ENCODE peak calls at places on chromosomes 6 and 20, in nine cellular contexts. N is GM23248, S is colonic mucosa, I is H1, B is AG04450, D is hepatocyte, J is GM23338, M is fibroblast of mammary gland, L is fibroblast of lung. C is an unnamed sample.

GRCh38 chr6:293185-294174 is 1.2 kb downstream of the DUSP22 start:
- DNase-seq in B (no peak), I (peak), N (peak), S (peak), D (no peak), M (peak), J (peak), L (peak), C (peak)

GRCh38 chr20:3093861-3094361 is 9.4 kb upstream of the AVP start:
- DNase-seq in M (no peak), L (no peak), D (no peak), J (no peak), S (no peak), N (no peak), I (no peak), B (no peak), C (no peak)

GRCh38 chr6:74851598-74851997 is 354.3 kb downstream of the COL12A1 start:
- DNase-seq in J (no peak), B (peak), N (peak), D (no peak), L (peak), S (no peak), M (peak), I (no peak), C (peak)

GRCh38 chr20:48901326-48901725 is 20.2 kb upstream of the ARFGEF2 start:
- DNase-seq in S (no peak), I (no peak), D (no peak), J (no peak), M (no peak), B (no peak), L (no peak), N (no peak), C (no peak)

GRCh38 chr6:154566866-154567265 is 56.4 kb upstream of the CNKSR3 start:
- DNase-seq in B (no peak), M (no peak), N (no peak), J (no peak), S (peak), L (no peak), D (no peak), I (no peak), C (no peak)

GRCh38 chr20:14470977-14471642 is 133.7 kb upstream of the FLRT3 start:
- DNase-seq in B (no peak), M (no peak), L (no peak), I (peak), S (no peak), D (no peak), J (peak), N (no peak), C (no peak)

GRCh38 chr20:10213526-10213925 is 5.1 kb upstream of the SNAP25 start:
- DNase-seq in N (no peak), S (no peak), M (no peak), I (no peak), B (no peak), L (no peak), D (no peak), J (no peak), C (no peak)

GRCh38 chr6:15500901-15501805 is 161.7 kb downstream of the DTNBP1 start:
- DNase-seq in B (no peak), S (no peak), D (no peak), I (no peak), N (no peak), M (no peak), L (no peak), J (no peak), C (no peak)

GRCh38 chr6:43489277-43490072 is 12.1 kb downstream of the TJAP1 start:
- DNase-seq in I (no peak), N (no peak), S (no peak), L (no peak), M (no peak), J (no peak), B (no peak), D (no peak), C (no peak)

GRCh38 chr6:106102034-106102433 is 15.9 kb downstream of the PRDM1 start:
- DNase-seq in J (no peak), D (no peak), M (no peak), I (no peak), S (no peak), B (no peak), N (no peak), L (no peak), C (no peak)

GRCh38 chr6:27388293-27389197 is at the start of gene ZNF391:
- DNase-seq in J (peak), M (peak), I (peak), B (peak), N (peak), L (peak), D (peak), S (peak), C (peak)

GRCh38 chr6:105014448-105014847 is 57.5 kb downstream of the LIN28B start:
- DNase-seq in D (no peak), B (no peak), S (no peak), L (no peak), N (no peak), M (no peak), I (no peak), J (peak), C (no peak)

GRCh38 chr6:118174071-118174470 is 267.0 kb downstream of the SLC35F1 start:
- DNase-seq in D (no peak), I (no peak), B (no peak), S (no peak), N (no peak), M (no peak), L (no peak), J (no peak), C (no peak)

GRCh38 chr6:5763871-5764270 is 242.9 kb downstream of the NRN1 start:
- DNase-seq in J (no peak), N (no peak), L (peak), M (peak), D (no peak), I (no peak), B (no peak), S (no peak), C (no peak)

GRCh38 chr6:13453771-13454251 is 33.6 kb downstream of the GFOD1 start:
- DNase-seq in L (peak), M (peak), N (peak), S (no peak), B (no peak), D (no peak), I (no peak), J (no peak), C (peak)

GRCh38 chr20:48120120-48120519 is 334.8 kb upstream of the SULF2 start:
- DNase-seq in J (no peak), B (no peak), I (no peak), L (no peak), N (no peak), D (no peak), M (no peak), S (no peak), C (no peak)

GRCh38 chr20:48002517-48002970 is 217.3 kb upstream of the SULF2 start:
- DNase-seq in B (no peak), I (no peak), L (no peak), M (no peak), D (no peak), S (no peak), J (no peak), N (no peak), C (peak)

GRCh38 chr20:2219481-2220006 is 76.3 kb upstream of the TGM3 start:
- DNase-seq in I (no peak), M (no peak), J (no peak), L (no peak), B (no peak), D (no peak), N (no peak), S (no peak), C (no peak)

GRCh38 chr6:80767808-80768207 is 661.3 kb downstream of the BCKDHB start:
- DNase-seq in D (no peak), S (peak), N (peak), L (peak), J (peak), M (peak), B (peak), I (no peak), C (peak)

GRCh38 chr6:42423244-42423643 is 28.5 kb downstream of the TRERF1 start:
- DNase-seq in D (no peak), J (no peak), L (no peak), N (no peak), B (no peak), M (no peak), I (no peak), S (no peak), C (no peak)

GRCh38 chr6:111661541-111662041 is 55.9 kb upstream of the TRAF3IP2 start:
- DNase-seq in N (no peak), I (peak), J (peak), S (peak), B (no peak), D (no peak), M (no peak), L (no peak), C (no peak)

GRCh38 chr6:38138374-38138773 is 318.8 kb downstream of the ZFAND3 start:
- DNase-seq in S (no peak), B (no peak), M (no peak), I (no peak), J (peak), N (no peak), D (no peak), L (no peak), C (no peak)

GRCh38 chr6:39927159-39927558 is 7.1 kb downstream of the MOCS1 start:
- DNase-seq in B (no peak), S (no peak), M (peak), D (no peak), I (no peak), L (peak), N (peak), J (no peak), C (no peak)

GRCh38 chr20:47618479-47618878 is 116.8 kb downstream of the NCOA3 start:
- DNase-seq in L (no peak), D (no peak), I (no peak), M (no peak), B (no peak), S (no peak), N (no peak), J (no peak), C (no peak)

GRCh38 chr6:4017847-4018193 is 61.1 kb downstream of the FAM217A start:
- DNase-seq in J (peak), S (no peak), L (peak), I (no peak), M (peak), B (no peak), N (peak), D (peak), C (peak)

GRCh38 chr6:63923139-63923739 is 287.6 kb downstream of the PHF3 start:
- DNase-seq in J (peak), M (peak), B (peak), D (peak), S (no peak), L (peak), N (peak), I (no peak), C (peak)

GRCh38 chr6:146767632-146768031 is 168.9 kb downstream of the ADGB start:
- DNase-seq in N (no peak), I (no peak), L (no peak), B (no peak), J (no peak), M (no peak), D (no peak), S (no peak), C (no peak)

GRCh38 chr6:90105766-90106165 is 190.9 kb downstream of the BACH2 start:
- DNase-seq in N (no peak), I (no peak), D (no peak), L (no peak), B (no peak), M (no peak), S (no peak), J (no peak), C (no peak)

GRCh38 chr6:17278289-17279061 is 2.7 kb upstream of the RBM24 start:
- DNase-seq in I (no peak), D (no peak), M (peak), J (no peak), S (no peak), N (peak), L (peak), B (peak), C (peak)

GRCh38 chr20:13243826-13244376 is 22.8 kb downstream of the ISM1 start:
- DNase-seq in J (no peak), M (peak), I (no peak), L (no peak), D (peak), N (peak), B (no peak), S (no peak), C (peak)

GRCh38 chr6:136127856-136128255 is 122.3 kb downstream of the MTFR2 start:
- DNase-seq in I (no peak), M (no peak), D (no peak), L (peak), N (no peak), B (no peak), J (no peak), S (no peak), C (no peak)

GRCh38 chr6:109892451-109893435 is 85.4 kb upstream of the GPR6 start:
- DNase-seq in L (no peak), N (no peak), D (peak), M (peak), S (peak), J (peak), B (no peak), I (peak), C (peak)
- H3K4me3 ChIP-seq in L (no peak), N (no peak), D (no peak), M (no peak), S (no peak), J (no peak), B (no peak), I (no peak), C (no peak)

GRCh38 chr20:43915209-43916072 is 789 bp downstream of the TOX2 start:
- DNase-seq in J (peak), L (peak), B (no peak), N (peak), S (peak), M (peak), D (peak), I (peak), C (peak)
- H3K4me3 ChIP-seq in J (peak), L (peak), B (peak), N (peak), S (peak), M (peak), D (peak), I (peak), C (peak)

DNA sequence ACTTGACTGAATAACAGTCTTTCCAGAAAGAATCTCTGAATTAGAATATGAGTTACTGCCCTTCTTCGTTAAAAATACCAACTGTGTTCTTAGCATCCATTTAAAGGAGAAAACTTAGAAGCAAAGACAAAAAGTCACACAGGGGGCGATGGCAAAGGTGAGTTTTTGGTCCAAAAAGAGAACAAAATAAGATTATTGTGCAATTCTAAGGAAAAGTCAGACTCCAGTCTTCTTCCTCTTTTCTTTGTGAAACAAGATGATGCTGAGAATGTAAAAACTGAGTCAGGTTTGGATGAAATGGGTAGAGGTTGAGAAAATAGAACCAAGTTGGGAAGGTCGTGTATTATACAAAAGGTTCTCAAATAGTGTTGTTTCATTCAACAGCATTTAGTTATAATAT is 1.6 kb downstream of the CYB5R4 start:
- DNase-seq in D (no peak), M (no peak), N (no peak), J (no peak), I (no peak), S (no peak), B (no peak), L (no peak), C (no peak)
- H3K4me3 ChIP-seq in D (no peak), M (no peak), N (no peak), J (peak), I (no peak), S (no peak), B (no peak), L (peak), C (no peak)

DNA sequence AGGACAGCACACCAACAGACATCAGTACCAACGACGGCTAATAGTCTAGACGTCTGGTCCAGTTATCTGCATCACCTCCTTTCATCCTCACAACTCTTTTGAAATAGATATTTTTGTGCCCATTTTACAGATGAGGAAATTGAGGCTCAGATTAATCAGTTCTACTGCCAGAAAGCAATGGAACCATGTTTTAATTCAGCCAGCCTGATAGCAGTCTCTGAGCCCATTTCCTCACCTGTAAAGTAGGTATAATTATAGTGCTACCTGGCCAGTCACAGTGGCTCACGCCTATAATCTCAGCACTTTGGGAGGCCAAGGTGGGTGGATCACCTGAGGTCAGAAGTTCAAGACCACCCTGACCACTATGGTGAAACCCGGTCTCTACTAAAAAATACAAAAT is 9.8 kb upstream of the BMP7 start:
- DNase-seq in M (no peak), I (no peak), N (no peak), B (no peak), J (no peak), D (no peak), L (no peak), S (no peak), C (no peak)
- H3K4me3 ChIP-seq in M (no peak), I (no peak), N (no peak), B (no peak), J (no peak), D (no peak), L (no peak), S (no peak), C (no peak)

GRCh38 chr20:36744243-36744642 is 1.6 kb downstream of the NDRG3 start:
- DNase-seq in S (no peak), D (peak), M (no peak), J (no peak), L (no peak), B (no peak), I (no peak), N (peak), C (peak)
- H3K4me3 ChIP-seq in S (no peak), D (no peak), M (no peak), J (peak), L (no peak), B (no peak), I (no peak), N (peak), C (no peak)

C was measured in fibroblast of villous mesenchyme.